ENCODE peak calls at places on chromosomes 6 and 20, in eight cellular contexts. L is MM.1S, Q is OCI-LY7, R is SK-N-SH, U is PC-3, Z is GM23338, X is neural progenitor cell, S is HCT116. P is an unnamed sample.
A peak's percentile ranks its signal among the peaks of the same experiment; 100 is the strongest.

GRCh38 chr6:56346958-56347357 is 99.6 kb upstream of the COL21A1 start:
- DNase-seq in L (no peak), Q (no peak), R (no peak), U (no peak), Z (peak; percentile 63), X (peak; percentile 10), S (no peak), P (no peak)

GRCh38 chr6:167760979-167761793 is 65.5 kb upstream of the AFDN start:
- DNase-seq in L (no peak), Q (no peak), R (no peak), U (no peak), Z (no peak), X (no peak), S (no peak), P (peak; percentile 69)

GRCh38 chr6:1103945-1104623 is 207.8 kb upstream of the FOXQ1 start:
- DNase-seq in L (no peak), Q (no peak), R (no peak), U (no peak), Z (peak; percentile 26), X (peak; percentile 6), S (no peak), P (no peak)

GRCh38 chr6:149060985-149061760 is 256.3 kb upstream of the TAB2 start:
- DNase-seq in L (no peak), Q (no peak), R (peak; percentile 43), U (peak; percentile 83), Z (no peak), X (no peak), S (no peak), P (peak; percentile 66)

GRCh38 chr20:11810316-11811130 is 107.2 kb upstream of the BTBD3 start:
- DNase-seq in L (no peak), Q (no peak), R (no peak), U (peak; percentile 75), Z (no peak), X (peak; percentile 60), S (no peak), P (no peak)

GRCh38 chr6:151279891-151280290 is 40.1 kb downstream of the AKAP12 start:
- DNase-seq in L (no peak), Q (no peak), R (no peak), U (no peak), Z (no peak), X (no peak), S (no peak), P (no peak)

GRCh38 chr6:110331816-110332215 is 26.3 kb downstream of the METTL24 start:
- DNase-seq in L (no peak), Q (no peak), R (peak; percentile 85), U (no peak), Z (peak; percentile 23), X (no peak), S (no peak), P (peak; percentile 53)

GRCh38 chr6:89966250-89966588 is 72.0 kb downstream of the GJA10 start:
- DNase-seq in L (no peak), Q (no peak), R (peak; percentile 68), U (no peak), Z (no peak), X (no peak), S (no peak), P (no peak)

GRCh38 chr20:8306916-8307315 is 174.8 kb downstream of the PLCB1 start:
- DNase-seq in L (no peak), Q (no peak), R (peak; percentile 33), U (no peak), Z (no peak), X (peak; percentile 52), S (no peak), P (no peak)

GRCh38 chr6:1029196-1029595 is 282.7 kb upstream of the FOXQ1 start:
- DNase-seq in L (no peak), Q (no peak), R (no peak), U (no peak), Z (no peak), X (no peak), S (no peak), P (no peak)

DNA sequence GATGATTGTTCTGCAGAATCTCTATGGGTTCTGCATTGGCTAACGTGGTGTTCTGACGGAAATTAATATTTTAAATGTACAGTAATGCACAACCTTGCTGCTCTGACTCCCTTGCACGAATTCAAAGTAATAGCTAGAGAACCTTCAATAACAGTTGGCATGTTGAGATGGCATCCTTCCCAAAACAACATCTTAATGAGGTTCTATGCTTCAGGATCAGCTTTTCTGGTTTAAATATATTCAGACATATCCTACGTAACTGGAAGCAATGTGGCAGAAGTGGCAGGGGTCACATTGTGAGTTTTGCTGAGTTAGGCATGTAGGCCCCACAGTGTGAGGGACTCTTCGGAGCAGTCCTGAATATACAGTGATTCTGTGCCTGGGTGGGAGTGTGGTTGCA is 25.7 kb downstream of the DSE start:
- DNase-seq in L (no peak), Q (no peak), R (no peak), U (no peak), Z (no peak), X (no peak), S (no peak), P (no peak)
- H2AFZ ChIP-seq in L (no peak overlapping the region), Q (no peak overlapping the region), R (no peak overlapping the region), U (no peak overlapping the region), Z (no peak overlapping the region), X (no peak overlapping the region), S (no peak overlapping the region), P (no peak overlapping the region)

DNA sequence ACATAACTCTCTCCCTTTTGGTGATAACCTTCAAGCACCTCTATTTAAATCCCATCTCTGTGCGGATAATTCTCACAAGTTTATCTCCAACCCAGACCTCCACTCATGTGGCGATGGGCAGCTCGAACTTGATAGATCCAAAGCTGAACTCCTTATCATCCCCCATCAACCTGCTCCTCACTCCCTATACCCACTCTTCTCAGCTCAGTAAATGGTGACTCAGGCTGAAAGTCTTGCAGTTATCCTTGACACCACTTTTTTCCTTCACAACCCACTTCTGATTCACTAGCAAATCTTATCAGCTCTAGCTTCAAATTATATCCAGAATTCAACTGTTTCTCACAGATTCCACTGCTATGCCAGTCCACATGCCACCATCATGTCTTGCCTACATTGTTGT is 155.3 kb upstream of the STXBP5 start:
- DNase-seq in L (no peak), Q (no peak), R (no peak), U (no peak), Z (no peak), X (no peak), S (no peak), P (no peak)
- TF ChIP-seq EZH2phosphoT487 in L (no peak), Q (no peak), R (no peak), U (no peak), Z (no peak), X (no peak), S (no peak), P (no peak)

GRCh38 chr6:11241154-11241792 is 8.8 kb upstream of the NEDD9 start:
- DNase-seq in L (no peak), Q (no peak), R (no peak), U (no peak), Z (no peak), X (no peak), S (no peak), P (no peak)

GRCh38 chr6:11243861-11244260 is 11.4 kb upstream of the NEDD9 start:
- DNase-seq in L (no peak), Q (no peak), R (no peak), U (no peak), Z (no peak), X (no peak), S (no peak), P (no peak)

GRCh38 chr6:11244387-11245126 is 12.1 kb upstream of the NEDD9 start:
- DNase-seq in L (no peak), Q (no peak), R (no peak), U (no peak), Z (no peak), X (no peak), S (no peak), P (no peak)

GRCh38 chr6:11242709-11243108 is 10.2 kb upstream of the NEDD9 start:
- DNase-seq in L (no peak), Q (no peak), R (no peak), U (no peak), Z (no peak), X (no peak), S (no peak), P (no peak)

DNA sequence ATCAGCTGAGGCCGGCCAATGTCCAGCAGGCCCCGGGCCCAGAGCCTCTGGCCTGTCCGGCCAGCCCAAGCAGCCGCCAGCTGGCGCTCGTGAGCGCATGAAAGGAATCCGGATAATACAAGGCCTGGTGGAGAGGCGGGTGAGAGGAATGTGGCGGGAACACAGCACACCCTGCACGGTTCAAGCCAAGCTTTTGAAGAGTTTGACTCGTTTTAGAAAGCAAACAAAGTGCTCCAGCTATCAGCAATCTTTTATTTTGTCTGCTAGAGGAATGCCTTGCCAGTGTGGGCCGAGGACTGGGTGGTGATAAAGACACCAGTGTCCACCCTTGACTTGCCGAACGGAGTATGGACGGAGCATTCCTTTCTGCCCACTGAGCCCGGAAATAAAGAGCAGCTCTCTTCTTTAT is 9.3 kb upstream of the NEDD9 start:
- DNase-seq in L (no peak), Q (no peak), R (no peak), U (no peak), Z (peak; percentile 89), X (peak; percentile 90), S (no peak), P (peak; percentile 68)
- TF ChIP-seq CTCF in L (no peak), Q (no peak), R (no peak), U (no peak), Z (peak; percentile 95), X (peak; percentile 94), S (peak; percentile 38), P (peak; percentile 60)

GRCh38 chr6:121765060-121765459 is 329.6 kb downstream of the GJA1 start:
- DNase-seq in L (no peak), Q (no peak), R (no peak), U (no peak), Z (no peak), X (no peak), S (no peak), P (no peak)

GRCh38 chr6:121764493-121764892 is 329.0 kb downstream of the GJA1 start:
- DNase-seq in L (peak; percentile 67), Q (no peak), R (no peak), U (no peak), Z (no peak), X (no peak), S (no peak), P (no peak)

GRCh38 chr6:121771937-121772717 is 336.7 kb downstream of the GJA1 start:
- DNase-seq in L (peak; percentile 48), Q (no peak), R (no peak), U (no peak), Z (no peak), X (no peak), S (no peak), P (no peak)

GRCh38 chr6:121770943-121771342 is 335.5 kb downstream of the GJA1 start:
- DNase-seq in L (no peak), Q (no peak), R (no peak), U (peak; percentile 27), Z (no peak), X (no peak), S (peak; percentile 24), P (no peak)

GRCh38 chr6:121767254-121767653 is 331.8 kb downstream of the GJA1 start:
- DNase-seq in L (no peak), Q (no peak), R (no peak), U (no peak), Z (no peak), X (no peak), S (no peak), P (no peak)
- H2AFZ ChIP-seq in L (no peak overlapping the region), Q (no peak overlapping the region), R (no peak overlapping the region), U (no peak overlapping the region), Z (peak overlapping the region; percentile 12), X (peak overlapping the region; percentile 61), S (no peak overlapping the region), P (no peak overlapping the region)

GRCh38 chr6:85675030-85675819 is 32.5 kb upstream of the SYNCRIP start:
- DNase-seq in L (no peak), Q (peak; percentile 16), R (no peak), U (peak; percentile 65), Z (peak; percentile 21), X (peak; percentile 39), S (no peak), P (peak; percentile 31)
- TF ChIP-seq EZH2phosphoT487 in L (no peak), Q (no peak), R (no peak), U (no peak), Z (no peak), X (no peak), S (no peak), P (no peak)